ENCODE peak calls at places on chromosome 15, in four cellular contexts. T is WTC11, Y is HepG2, B is K562. P is an unnamed sample.
A peak's percentile ranks its signal among the peaks of the same experiment; 100 is the strongest.

GRCh38 chr15:52228928-52229327 is 37.7 kb upstream of the GNB5 start:
- DNase-seq in T (peak; percentile 65), Y (peak; percentile 49), B (peak; percentile 45), P (peak; percentile 5)

GRCh38 chr15:96121521-96121920 is 209.0 kb upstream of the NR2F2 start:
- DNase-seq in T (no peak), Y (no peak), B (no peak), P (no peak)

GRCh38 chr15:58770519-58770856 is 614 bp upstream of the MINDY2 start:
- DNase-seq in T (no peak), Y (no peak), B (no peak), P (peak; percentile 21)

GRCh38 chr15:40010681-40011080 is 28.3 kb downstream of the SRP14 start:
- DNase-seq in T (no peak), Y (no peak), B (no peak), P (no peak)

GRCh38 chr15:41417418-41417811 is 520 bp downstream of the RTF1 start:
- DNase-seq in T (no peak), Y (no peak), B (peak; percentile 77), P (no peak)

GRCh38 chr15:90872481-90873184 is 4.2 kb downstream of the FURIN start:
- DNase-seq in T (no peak), Y (peak; percentile 56), B (peak; percentile 40), P (peak; percentile 42)

GRCh38 chr15:38885477-38885952 is 320.9 kb upstream of the RASGRP1 start:
- DNase-seq in T (no peak), Y (no peak), B (no peak), P (no peak)

GRCh38 chr15:31299588-31300207 is 26.9 kb upstream of the KLF13 start:
- DNase-seq in T (no peak), Y (no peak), B (no peak), P (no peak)

GRCh38 chr15:80251505-80252280 is at the start of gene CTXND1:
- DNase-seq in T (peak; percentile 48), Y (no peak), B (no peak), P (peak; percentile 48)

GRCh38 chr15:63070681-63071129 is 28.2 kb downstream of the TPM1 start:
- DNase-seq in T (no peak), Y (no peak), B (no peak), P (no peak)

GRCh38 chr15:31324739-31325431 is 1.8 kb upstream of the KLF13 start:
- DNase-seq in T (no peak), Y (no peak), B (no peak), P (no peak)

GRCh38 chr15:70494861-70495571 is 268.3 kb downstream of the UACA start:
- DNase-seq in T (no peak), Y (peak; percentile 43), B (no peak), P (no peak)

GRCh38 chr15:62770752-62771151 is 271.8 kb upstream of the TPM1 start:
- DNase-seq in T (no peak), Y (no peak), B (no peak), P (no peak)

GRCh38 chr15:43209059-43209824 is 11.6 kb downstream of the EPB42 start:
- DNase-seq in T (peak; percentile 67), Y (peak; percentile 41), B (peak; percentile 61), P (peak; percentile 36)

GRCh38 chr15:52112203-52112750 is 298 bp downstream of the BCL2L10 start:
- DNase-seq in T (peak; percentile 66), Y (no peak), B (no peak), P (no peak)

DNA sequence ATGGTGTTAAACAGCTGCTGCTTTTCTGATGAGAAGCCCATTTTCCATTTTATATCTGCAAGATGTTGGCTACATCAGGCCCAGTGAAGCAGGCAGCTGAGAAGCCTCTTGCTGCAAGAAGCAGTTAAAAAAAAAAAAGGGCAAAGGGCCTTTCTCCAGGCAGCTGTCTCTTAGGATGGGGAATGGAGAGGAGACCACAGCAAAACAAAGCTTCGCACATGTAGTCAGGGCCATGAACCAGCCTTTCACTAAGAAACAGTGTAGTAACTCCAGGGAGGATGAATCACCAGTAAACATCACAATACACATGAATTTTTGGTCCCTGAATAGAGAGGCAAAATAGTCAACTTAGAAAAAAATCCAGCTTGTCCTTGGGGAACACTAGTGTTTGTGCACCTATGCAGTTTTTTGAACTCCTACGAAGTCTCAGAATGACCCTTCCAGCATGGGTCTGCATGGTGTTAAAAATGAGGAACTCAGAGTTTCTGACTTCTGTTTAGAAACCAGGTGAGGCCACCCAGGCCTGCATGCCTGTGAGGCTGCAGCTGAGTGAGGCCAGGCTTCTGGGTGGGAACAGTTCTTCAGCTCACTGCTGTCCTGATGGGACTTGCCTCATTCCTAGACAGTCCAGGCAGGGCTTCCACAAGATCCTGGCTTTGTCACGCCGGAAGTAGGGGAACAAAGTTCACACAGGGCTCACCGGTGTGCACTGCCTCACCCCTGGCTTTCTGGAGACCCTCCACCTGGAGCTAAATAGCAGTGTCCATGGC is 518.7 kb downstream of the MCTP2 start:
- DNase-seq in T (no peak), Y (no peak), B (no peak), P (no peak)
- TF ChIP-seq ELF4 in T (no peak), Y (no peak), B (no peak), P (no peak)

DNA sequence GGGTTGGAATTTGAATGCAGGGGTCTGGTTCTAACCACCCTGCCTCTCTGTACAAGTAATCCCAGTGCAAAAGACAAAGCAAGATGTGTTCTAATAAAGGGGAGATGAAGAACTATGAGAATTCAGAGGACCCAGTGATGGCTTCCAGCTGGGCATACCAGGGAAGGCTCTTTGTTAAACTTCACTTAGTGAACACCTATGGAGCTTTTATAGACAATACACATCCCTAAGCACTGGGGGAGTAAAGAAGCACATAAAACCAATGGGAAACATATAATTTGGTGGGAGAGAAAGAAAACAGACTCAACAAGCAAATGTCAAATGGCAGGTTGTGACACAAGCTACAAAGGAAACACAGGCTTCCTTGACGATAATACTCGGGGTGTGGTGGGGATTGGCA is 47.9 kb upstream of the RNU6-1 start:
- DNase-seq in T (no peak), Y (no peak), B (no peak), P (no peak)
- TF ChIP-seq ELF4 in T (no peak), Y (no peak), B (no peak), P (no peak)

GRCh38 chr15:27638950-27639349 is 460.2 kb downstream of the OCA2 start:
- DNase-seq in T (peak; percentile 26), Y (no peak), B (no peak), P (no peak)
- TF ChIP-seq ELF4 in T (no peak), Y (no peak), B (no peak), P (no peak)

GRCh38 chr15:74525328-74525727 is 15.7 kb upstream of the ARID3B start:
- DNase-seq in T (no peak), Y (no peak), B (no peak), P (no peak)
- TF ChIP-seq ELF4 in T (no peak), Y (no peak), B (no peak), P (no peak)

GRCh38 chr15:98381446-98381845 is 266.9 kb upstream of the IGF1R start:
- DNase-seq in T (no peak), Y (no peak), B (no peak), P (no peak)

GRCh38 chr15:98375513-98376360 is 272.6 kb upstream of the IGF1R start:
- DNase-seq in T (no peak), Y (no peak), B (no peak), P (no peak)
- TF ChIP-seq ELF4 in T (no peak), Y (no peak), B (no peak), P (no peak)

GRCh38 chr15:57112178-57112577 is 193.7 kb downstream of the TCF12 start:
- DNase-seq in T (no peak), Y (no peak), B (no peak), P (no peak)
- TF ChIP-seq ELF4 in T (no peak), Y (no peak), B (no peak), P (no peak)

DNA sequence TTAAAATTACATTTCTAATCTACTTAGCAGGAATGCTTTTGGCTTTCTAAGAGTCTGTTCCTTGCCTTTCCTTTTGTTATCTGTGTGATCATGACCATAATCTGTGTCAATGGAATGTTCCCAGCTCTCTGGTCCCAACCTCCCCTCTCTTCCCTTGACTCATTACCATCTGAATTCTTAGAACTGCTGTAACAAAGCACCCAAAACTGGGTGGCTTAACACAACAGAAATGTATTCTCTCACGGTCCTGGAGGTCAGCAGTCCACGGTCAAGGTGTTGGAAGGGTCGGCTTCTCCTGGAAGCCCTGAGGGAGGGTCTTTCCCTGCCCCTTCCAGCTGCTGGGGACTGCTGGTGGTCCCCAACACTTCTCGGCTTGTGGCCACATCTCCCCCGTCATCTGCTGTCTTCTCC is 81.1 kb downstream of the LRRK1 start:
- DNase-seq in T (no peak), Y (no peak), B (no peak), P (no peak)
- TF ChIP-seq ELF4 in T (no peak), Y (no peak), B (no peak), P (no peak)

GRCh38 chr15:48679952-48680351 is 34.4 kb upstream of the FBN1 start:
- DNase-seq in T (no peak), Y (no peak), B (no peak), P (no peak)

GRCh38 chr15:48681274-48681840 is 35.8 kb upstream of the FBN1 start:
- DNase-seq in T (no peak), Y (no peak), B (no peak), P (no peak)

GRCh38 chr15:48683991-48684765 is 38.7 kb upstream of the FBN1 start:
- DNase-seq in T (no peak), Y (peak; percentile 27), B (no peak), P (no peak)

GRCh38 chr15:48680841-48681240 is 35.3 kb upstream of the FBN1 start:
- DNase-seq in T (no peak), Y (no peak), B (no peak), P (no peak)

GRCh38 chr15:48682949-48683651 is 37.6 kb upstream of the FBN1 start:
- DNase-seq in T (no peak), Y (peak; percentile 55), B (no peak), P (no peak)
- TF ChIP-seq ELF4 in T (no peak), Y (no peak), B (no peak), P (no peak)

GRCh38 chr15:77437264-77437663 is 16.6 kb downstream of the HMG20A start:
- DNase-seq in T (no peak), Y (no peak), B (no peak), P (no peak)

GRCh38 chr15:77436822-77437221 is 16.1 kb downstream of the HMG20A start:
- DNase-seq in T (no peak), Y (no peak), B (no peak), P (no peak)

DNA sequence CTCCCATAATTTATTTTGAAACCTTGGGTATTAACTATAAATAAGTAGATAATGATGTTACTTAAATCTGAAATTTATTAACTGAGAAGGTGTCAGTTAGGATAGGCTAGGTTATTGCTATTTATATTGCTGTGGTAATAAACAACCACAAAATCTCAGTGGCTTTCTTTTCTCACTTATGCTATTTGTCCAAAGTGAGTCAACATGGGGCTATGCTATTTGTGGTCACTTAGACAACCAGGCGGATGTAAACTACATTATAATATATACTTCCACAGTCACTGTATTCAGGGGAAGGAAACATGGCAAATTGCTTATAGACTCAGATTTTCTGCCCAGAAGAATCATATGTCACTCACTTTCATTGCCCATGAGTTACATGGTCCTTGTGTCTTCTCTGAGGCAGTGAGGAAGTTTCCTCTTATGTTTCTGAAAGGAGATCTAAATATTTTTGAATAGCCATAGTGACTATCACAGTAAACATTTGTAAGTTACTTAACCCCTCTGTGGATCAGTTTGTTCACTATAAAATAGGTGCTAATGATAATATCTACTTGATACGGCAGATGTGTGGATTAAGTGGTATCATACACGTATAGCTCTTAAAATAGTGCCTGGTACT is 19.8 kb downstream of the HMG20A start:
- DNase-seq in T (no peak), Y (no peak), B (no peak), P (no peak)
- TF ChIP-seq ELF4 in T (no peak), Y (no peak), B (no peak), P (no peak)

GRCh38 chr15:68817304-68818087 is 3.2 kb downstream of the ANP32A start:
- DNase-seq in T (peak; percentile 53), Y (peak; percentile 37), B (peak; percentile 61), P (peak; percentile 43)
- TF ChIP-seq ELF4 in T (no peak), Y (no peak), B (no peak), P (no peak)